ENCODE peak calls at places on chromosomes 5 and 9, in six cellular contexts. J, Y, N, H, W and E are unnamed samples.

GRCh38 chr5:139811076-139811607 is 15.5 kb downstream of the PSD2 start:
- DNase-seq in W (no peak), Y (no peak), J (no peak), N (no peak), H (no peak), E (no peak)

GRCh38 chr5:85170183-85170582 is 785.5 kb upstream of the EDIL3 start:
- DNase-seq in J (no peak), H (no peak), W (no peak), Y (no peak), N (no peak), E (no peak)

GRCh38 chr9:123657099-123657498 is 272.8 kb downstream of the DENND1A start:
- DNase-seq in Y (no peak), N (no peak), W (no peak), H (no peak), J (no peak), E (no peak)

GRCh38 chr5:171344936-171345608 is 36.0 kb downstream of the TLX3 start:
- DNase-seq in W (no peak), J (no peak), H (no peak), Y (no peak), N (no peak), E (no peak)

GRCh38 chr9:14362175-14362574 is 48.2 kb upstream of the NFIB start:
- DNase-seq in H (no peak), W (no peak), Y (no peak), N (no peak), J (no peak), E (no peak)

GRCh38 chr5:32325067-32325466 is 12.3 kb upstream of the MTMR12 start:
- DNase-seq in H (no peak), Y (no peak), W (peak), N (peak), J (no peak), E (no peak)

GRCh38 chr5:76684756-76685594 is 31.0 kb upstream of the F2R start:
- DNase-seq in H (no peak), N (no peak), Y (no peak), W (no peak), J (no peak), E (no peak)

GRCh38 chr9:112696461-112696860 is 21.5 kb downstream of the INIP start:
- DNase-seq in W (no peak), N (no peak), Y (no peak), H (no peak), J (no peak), E (no peak)

GRCh38 chr5:91977599-91977998 is 594.5 kb upstream of the ARRDC3 start:
- DNase-seq in J (no peak), W (no peak), N (no peak), Y (no peak), H (no peak), E (no peak)

GRCh38 chr9:82109626-82110025 is 121.1 kb downstream of the SPATA31D1 start:
- DNase-seq in N (no peak), Y (no peak), W (no peak), J (no peak), H (no peak), E (no peak)

GRCh38 chr9:91180240-91180929 is 181.3 kb downstream of the AUH start:
- DNase-seq in Y (no peak), N (no peak), J (no peak), H (no peak), W (no peak), E (no peak)

GRCh38 chr9:20782289-20782688 is 98.2 kb downstream of the FOCAD start:
- DNase-seq in J (no peak), H (no peak), N (no peak), W (no peak), Y (no peak), E (no peak)

GRCh38 chr5:14428302-14429081 is 153.1 kb upstream of the OTULINL start:
- DNase-seq in N (no peak), J (no peak), H (no peak), W (no peak), Y (no peak), E (no peak)

GRCh38 chr5:35161637-35162248 is 68.5 kb downstream of the PRLR start:
- DNase-seq in N (no peak), W (no peak), Y (no peak), H (no peak), J (no peak), E (no peak)

GRCh38 chr9:107276966-107277710 is 5.9 kb upstream of the RAD23B start:
- DNase-seq in N (no peak), W (no peak), Y (no peak), H (no peak), J (no peak), E (no peak)

GRCh38 chr5:143248822-143249579 is 154.5 kb downstream of the NR3C1 start:
- DNase-seq in Y (no peak), N (no peak), W (no peak), H (no peak), J (no peak), E (no peak)

GRCh38 chr9:18478517-18479361 is 4.8 kb downstream of the ADAMTSL1 start:
- DNase-seq in Y (no peak), W (no peak), N (no peak), H (no peak), J (no peak), E (no peak)

GRCh38 chr9:37926737-37927590 is 23.0 kb upstream of the SLC25A51 start:
- DNase-seq in N (no peak), W (no peak), J (no peak), H (no peak), Y (no peak), E (no peak)

GRCh38 chr9:6667633-6668280 is 22.2 kb upstream of the GLDC start:
- DNase-seq in N (no peak), W (peak), J (peak), Y (peak), H (no peak), E (no peak)

GRCh38 chr5:36363101-36363500 is 61.4 kb upstream of the RANBP3L start:
- DNase-seq in Y (no peak), W (no peak), H (no peak), J (no peak), N (no peak), E (no peak)

GRCh38 chr9:124698265-124698664 is 72.8 kb downstream of the NR6A1 start:
- DNase-seq in Y (no peak), N (no peak), J (peak), W (no peak), H (no peak), E (no peak)

GRCh38 chr5:59039296-59040006 is 456.6 kb downstream of the RAB3C start:
- DNase-seq in W (peak), Y (peak), N (peak), H (peak), J (peak), E (peak)

GRCh38 chr9:123049589-123050222 is 16.2 kb downstream of the GPR21 start:
- DNase-seq in Y (no peak), N (no peak), H (no peak), W (no peak), J (no peak), E (no peak)

GRCh38 chr9:70392189-70392588 is 22.3 kb downstream of the KLF9 start:
- DNase-seq in Y (no peak), W (no peak), J (peak), N (no peak), H (no peak), E (no peak)

GRCh38 chr5:58497956-58498942 is 7.0 kb downstream of the GAPT start:
- DNase-seq in H (no peak), W (no peak), Y (peak), J (peak), N (peak), E (peak)